ENCODE peak calls at places on chromosomes 5 and 9, in seven cellular contexts. Q is foreskin melanocyte; G is stimulated activated CD4-positive, alpha-beta T cell treated with anti-CD3 and anti-CD28 coated beads, Interleukin-12 subunit alpha, Interleukin-12 subunit beta, amount 100 ng/mL, for 4 hours; E is nucleus accumbens; F is T-cell; Z is psoas muscle; L is activated CD8-positive, alpha-beta memory T cell treated with anti-CD3 and anti-CD28 coated beads, Interleukin-2, amount 50 U/mL, for 48 hours. R is an unnamed sample.

GRCh38 chr5:155106221-155106620 is 92.7 kb downstream of the KIF4B start:
- DNase-seq in Z (no peak), Q (no peak), F (no peak), E (no peak), G (no peak), L (no peak), R (no peak)

GRCh38 chr9:133167769-133168168 is 4.1 kb upstream of the GBGT1 start:
- DNase-seq in Z (no peak), F (no peak), G (no peak), L (no peak), E (no peak), Q (no peak), R (no peak)

GRCh38 chr5:125337222-125337768 is 590.9 kb upstream of the ZNF608 start:
- DNase-seq in L (no peak), E (no peak), F (no peak), G (no peak), Q (no peak), Z (no peak), R (no peak)

GRCh38 chr5:126499742-126500396 is 76.7 kb downstream of the GRAMD2B start:
- DNase-seq in G (no peak), F (peak; percentile 23), Z (no peak), Q (no peak), E (no peak), L (no peak), R (peak; percentile 66)

GRCh38 chr5:116361171-116361967 is 213.3 kb downstream of the SEMA6A start:
- DNase-seq in E (peak; percentile 43), Z (peak; percentile 50), Q (no peak), G (no peak), F (no peak), L (no peak), R (no peak)

GRCh38 chr5:9295466-9295801 is 250.4 kb downstream of the SEMA5A start:
- DNase-seq in E (no peak), L (no peak), Z (no peak), G (no peak), Q (no peak), F (no peak), R (no peak)

GRCh38 chr5:33537240-33537639 is 96.5 kb downstream of the TARS1 start:
- DNase-seq in G (no peak), Q (no peak), F (no peak), L (no peak), E (no peak), Z (no peak), R (no peak)

GRCh38 chr9:36486454-36486932 is 86.2 kb upstream of the MELK start:
- DNase-seq in F (no peak), L (no peak), Q (no peak), Z (no peak), G (peak; percentile 8), E (no peak), R (no peak)

GRCh38 chr5:55905251-55905650 is 54.1 kb downstream of the IL31RA start:
- DNase-seq in F (no peak), Q (no peak), E (no peak), Z (no peak), L (no peak), G (no peak), R (no peak)

GRCh38 chr5:95857185-95857945 is 34.8 kb upstream of the GLRX start:
- DNase-seq in Q (no peak), L (peak; percentile 52), G (no peak), F (no peak), E (no peak), Z (peak; percentile 82), R (no peak)

GRCh38 chr5:37825334-37825915 is 14.4 kb downstream of the GDNF start:
- DNase-seq in G (no peak), Q (no peak), Z (no peak), E (no peak), F (no peak), L (no peak), R (peak; percentile 6)

GRCh38 chr5:111813520-111813919 is 56.5 kb upstream of the NREP start:
- DNase-seq in F (no peak), Q (no peak), Z (no peak), G (no peak), L (no peak), E (no peak), R (no peak)